ENCODE peak calls at places on chromosome 2, in five cellular contexts. R, B, S, N and O are unnamed samples.

GRCh38 chr2:37324536-37324785 is 172 bp downstream of the PRKD3 start:
- DNase-seq in R (peak; percentile 78), B (no peak), S (no peak), N (no peak), O (no peak)

GRCh38 chr2:102337012-102337411 is 18.6 kb upstream of the IL18R1 start:
- DNase-seq in R (no peak), B (no peak), S (no peak), N (no peak), O (no peak)

GRCh38 chr2:206838690-206839089 is 73.3 kb downstream of the FASTKD2 start:
- DNase-seq in R (no peak), B (no peak), S (no peak), N (no peak), O (no peak)

GRCh38 chr2:134282638-134283400 is 28.9 kb downstream of the MGAT5 start:
- DNase-seq in R (no peak), B (no peak), S (no peak), N (peak; percentile 69), O (no peak)

GRCh38 chr2:230019742-230020141 is 49.0 kb downstream of the SLC16A14 start:
- DNase-seq in R (no peak), B (no peak), S (no peak), N (no peak), O (no peak)

GRCh38 chr2:58928942-58929341 is 687.8 kb upstream of the FANCL start:
- DNase-seq in R (no peak), B (no peak), S (no peak), N (no peak), O (no peak)

GRCh38 chr2:127453392-127454171 is 35.4 kb downstream of the PROC start:
- DNase-seq in R (no peak), B (no peak), S (no peak), N (peak; percentile 46), O (no peak)

GRCh38 chr2:142130111-142131015 is 453 bp downstream of the LRP1B start:
- DNase-seq in R (peak; percentile 73), B (no peak), S (peak; percentile 8), N (peak; percentile 24), O (peak; percentile 58)

GRCh38 chr2:60516383-60516811 is 37.1 kb downstream of the BCL11A start:
- DNase-seq in R (peak; percentile 95), B (no peak), S (no peak), N (no peak), O (no peak)

GRCh38 chr2:196980498-196980897 is 54.0 kb upstream of the PGAP1 start:
- DNase-seq in R (no peak), B (no peak), S (peak; percentile 26), N (no peak), O (peak; percentile 28)

GRCh38 chr2:99765919-99766318 is 276.1 kb upstream of the REV1 start:
- DNase-seq in R (no peak), B (no peak), S (no peak), N (no peak), O (no peak)

GRCh38 chr2:179898873-179899272 is 37.5 kb upstream of the ZNF385B start:
- DNase-seq in R (peak; percentile 28), B (no peak), S (peak; percentile 29), N (peak; percentile 62), O (peak; percentile 29)

GRCh38 chr2:79935771-79936657 is 368.5 kb downstream of the LRRTM1 start:
- DNase-seq in R (peak; percentile 46), B (no peak), S (peak; percentile 1), N (peak; percentile 53), O (peak; percentile 41)